ENCODE peak calls at places on chromosomes 5 and 9, in six cellular contexts. Q is GM10248; C is skeletal muscle cell; Z is fibroblast of the aortic adventitia; P is kidney tubule cell; D is stimulated activated CD8-positive, alpha-beta memory T cell treated with anti-CD3 and anti-CD28 coated beads, Interleukin-4, amount 100 ng/mL, for 48 hours. H is an unnamed sample.

GRCh38 chr5:177528631-177529030 is 11.9 kb upstream of the DDX41 start:
- DNase-seq in Q (no peak), C (no peak), Z (no peak), P (no peak), D (no peak), H (no peak)

GRCh38 chr9:35538361-35539234 is 48.7 kb downstream of the RUSC2 start:
- DNase-seq in Q (no peak), C (no peak), Z (peak; percentile 90), P (peak; percentile 78), D (no peak), H (no peak)

GRCh38 chr5:110335361-110336046 is 391.0 kb downstream of the TMEM232 start:
- DNase-seq in Q (no peak), C (no peak), Z (peak; percentile 63), P (no peak), D (no peak), H (no peak)

GRCh38 chr5:30131-30530 is 61.8 kb upstream of the PLEKHG4B start:
- DNase-seq in Q (no peak), C (no peak), Z (no peak), P (no peak), D (no peak), H (peak; percentile 62)

GRCh38 chr9:112884721-112885120 is 6.0 kb downstream of the SLC46A2 start:
- DNase-seq in Q (no peak), C (no peak), Z (no peak), P (no peak), D (no peak), H (no peak)

GRCh38 chr9:103941104-103941503 is 153.0 kb upstream of the SMC2 start:
- DNase-seq in Q (no peak), C (no peak), Z (no peak), P (no peak), D (no peak), H (no peak)

GRCh38 chr5:150181766-150182545 is 7.9 kb upstream of the SLC6A7 start:
- DNase-seq in Q (no peak), C (no peak), Z (no peak), P (no peak), D (no peak), H (no peak)

GRCh38 chr9:113649054-113649453 is 185.5 kb downstream of the RGS3 start:
- DNase-seq in Q (no peak), C (no peak), Z (no peak), P (no peak), D (no peak), H (no peak)

GRCh38 chr5:93915142-93915553 is 173.7 kb upstream of the POU5F2 start:
- DNase-seq in Q (peak; percentile 10), C (no peak), Z (peak; percentile 79), P (peak; percentile 63), D (no peak), H (peak; percentile 78)